ENCODE peak calls at places on chromosomes 12 and 14, in five cellular contexts. A is fibroblast of the aortic adventitia, G is anterior cingulate cortex, R is frontal cortex, M is globus pallidus. U is an unnamed sample.
A peak's percentile ranks its signal among the peaks of the same experiment; 100 is the strongest.

GRCh38 chr12:562634-563033 is 100.6 kb downstream of the NINJ2 start:
- DNase-seq in A (no peak), G (no peak), R (no peak), M (no peak), U (no peak)

GRCh38 chr12:88970742-88971141 is 381.6 kb downstream of the DUSP6 start:
- DNase-seq in A (no peak), G (no peak), R (no peak), M (no peak), U (no peak)

GRCh38 chr12:50013361-50014147 is 11.7 kb downstream of the RACGAP1 start:
- DNase-seq in A (no peak), G (no peak), R (no peak), M (peak; percentile 64), U (no peak)

GRCh38 chr12:42608196-42608825 is 18.8 kb upstream of the PRICKLE1 start:
- DNase-seq in A (no peak), G (no peak), R (no peak), M (no peak), U (no peak)

GRCh38 chr12:76156314-76156713 is 71.8 kb upstream of the NAP1L1 start:
- DNase-seq in A (no peak), G (no peak), R (no peak), M (no peak), U (no peak)

GRCh38 chr14:97730706-97731105 is 933.5 kb downstream of the VRK1 start:
- DNase-seq in A (no peak), G (no peak), R (no peak), M (no peak), U (no peak)

GRCh38 chr12:90712671-90713070 is 242.3 kb downstream of the CCER1 start:
- DNase-seq in A (no peak), G (no peak), R (no peak), M (no peak), U (no peak)

GRCh38 chr14:91252901-91253794 is 8.6 kb upstream of the GPR68 start:
- DNase-seq in A (no peak), G (peak; percentile 36), R (peak; percentile 74), M (no peak), U (no peak)

GRCh38 chr14:54646576-54647130 is 79.7 kb downstream of the SAMD4A start:
- DNase-seq in A (no peak), G (no peak), R (no peak), M (no peak), U (no peak)

GRCh38 chr12:25979059-25979458 is 20.6 kb downstream of the RASSF8 start:
- DNase-seq in A (peak; percentile 46), G (no peak), R (no peak), M (no peak), U (no peak)

GRCh38 chr12:50859621-50860020 is 16.9 kb downstream of the TMPRSS12 start:
- DNase-seq in A (no peak), G (no peak), R (no peak), M (no peak), U (no peak)

GRCh38 chr12:110533607-110534006 is 31.5 kb downstream of the RAD9B start:
- DNase-seq in A (no peak), G (no peak), R (no peak), M (no peak), U (peak; percentile 45)

GRCh38 chr12:28051516-28052456 is 79.3 kb upstream of the PTHLH start:
- DNase-seq in A (peak; percentile 93), G (no peak), R (no peak), M (no peak), U (peak; percentile 77)

GRCh38 chr12:100826323-100826722 is 31.7 kb downstream of the ANO4 start:
- DNase-seq in A (peak; percentile 68), G (peak; percentile 47), R (no peak), M (peak; percentile 53), U (peak; percentile 60)

GRCh38 chr12:70245458-70245857 is 2.2 kb downstream of the CNOT2 start:
- DNase-seq in A (no peak), G (no peak), R (no peak), M (no peak), U (no peak)

GRCh38 chr12:13027032-13027431 is 17.1 kb upstream of the FAM234B start:
- DNase-seq in A (no peak), G (no peak), R (no peak), M (no peak), U (no peak)

GRCh38 chr14:102757646-102758045 is 19.6 kb upstream of the TRAF3 start:
- DNase-seq in A (no peak), G (no peak), R (no peak), M (no peak), U (no peak)

GRCh38 chr12:59972941-59973340 is 377.1 kb downstream of the SLC16A7 start:
- DNase-seq in A (peak; percentile 79), G (no peak), R (no peak), M (no peak), U (peak; percentile 77)

GRCh38 chr12:66514581-66514980 is 164.3 kb downstream of the GRIP1 start:
- DNase-seq in A (peak; percentile 8), G (no peak), R (no peak), M (no peak), U (peak; percentile 42)

GRCh38 chr12:82517027-82517426 is 158.7 kb downstream of the METTL25 start:
- DNase-seq in A (no peak), G (no peak), R (no peak), M (no peak), U (peak; percentile 12)

GRCh38 chr14:58637391-58638230 is at the start of gene DACT1:
- DNase-seq in A (peak; percentile 88), G (peak; percentile 43), R (peak; percentile 65), M (peak; percentile 77), U (peak; percentile 38)

GRCh38 chr14:81565441-81566290 is 32.0 kb upstream of the SEL1L start:
- DNase-seq in A (peak; percentile 25), G (peak; percentile 6), R (peak; percentile 44), M (peak; percentile 48), U (peak; percentile 18)

GRCh38 chr14:52650774-52651173 is 44.6 kb downstream of the ERO1A start:
- DNase-seq in A (peak; percentile 3), G (no peak), R (no peak), M (no peak), U (peak; percentile 2)

GRCh38 chr12:3832738-3833137 is 40.5 kb downstream of the PARP11 start:
- DNase-seq in A (peak; percentile 3), G (no peak), R (no peak), M (no peak), U (peak; percentile 14)

GRCh38 chr14:32693114-32693513 is 245.6 kb upstream of the NPAS3 start:
- DNase-seq in A (peak; percentile 70), G (no peak), R (no peak), M (no peak), U (peak; percentile 88)

GRCh38 chr12:47111392-47111778 is 31.6 kb upstream of the AMIGO2 start:
- DNase-seq in A (no peak), G (no peak), R (no peak), M (no peak), U (no peak)

GRCh38 chr14:29584992-29585391 is 342.7 kb downstream of the PRKD1 start:
- DNase-seq in A (peak; percentile 80), G (peak; percentile 14), R (peak; percentile 4), M (peak; percentile 20), U (peak; percentile 59)

GRCh38 chr12:62296001-62296400 is 35.8 kb downstream of the USP15 start:
- DNase-seq in A (no peak), G (no peak), R (no peak), M (no peak), U (no peak)

GRCh38 chr14:78164226-78164853 is 5.8 kb upstream of the NRXN3 start:
- DNase-seq in A (no peak), G (no peak), R (no peak), M (peak; percentile 20), U (peak; percentile 7)

GRCh38 chr14:105974902-105975301 is 448.5 kb downstream of the TMEM121 start:
- DNase-seq in A (no peak), G (no peak), R (no peak), M (no peak), U (no peak)

GRCh38 chr14:50669441-50669986 is 1.4 kb upstream of the SAV1 start:
- DNase-seq in A (no peak), G (no peak), R (no peak), M (no peak), U (no peak)

GRCh38 chr12:92602930-92603623 is 99.7 kb upstream of the PLEKHG7 start:
- DNase-seq in A (peak; percentile 70), G (no peak), R (no peak), M (no peak), U (no peak)

GRCh38 chr12:56636118-56636674 is 6.1 kb upstream of the BAZ2A start:
- DNase-seq in A (peak; percentile 84), G (peak; percentile 76), R (peak; percentile 77), M (peak; percentile 93), U (peak; percentile 83)

GRCh38 chr14:96253140-96253539 is 2.9 kb upstream of the BDKRB1 start:
- DNase-seq in A (peak; percentile 94), G (no peak), R (no peak), M (no peak), U (peak; percentile 91)

GRCh38 chr12:123436017-123436964 is at the start of gene RILPL2:
- DNase-seq in A (peak; percentile 73), G (peak; percentile 64), R (peak; percentile 84), M (peak; percentile 71), U (peak; percentile 74)

U was measured in fibroblast of mammary gland.